ENCODE peak calls at places on chromosomes 3 and 15, in four cellular contexts. One of them, this sample, is unnamed.

GRCh38 chr3:106033654-106034053 is 164.8 kb upstream of the CBLB start:
- DNase-seq in A549: no peak
- DNase-seq in retinal pigment epithelial cell: no peak
- DNase-seq in esophagus muscularis mucosa: no peak
- DNase-seq in this sample: no peak

GRCh38 chr3:124978627-124979026 is 44.1 kb upstream of the MUC13 start:
- DNase-seq in A549: no peak
- DNase-seq in esophagus muscularis mucosa: no peak
- DNase-seq in retinal pigment epithelial cell: no peak
- DNase-seq in this sample: no peak

GRCh38 chr3:100257601-100258000 is 3.2 kb upstream of the TBC1D23 start:
- DNase-seq in retinal pigment epithelial cell: no peak
- DNase-seq in esophagus muscularis mucosa: no peak
- DNase-seq in A549: no peak
- DNase-seq in this sample: no peak

GRCh38 chr3:54374214-54374855 is 252.0 kb downstream of the CACNA2D3 start:
- DNase-seq in retinal pigment epithelial cell: no peak
- DNase-seq in A549: peak
- DNase-seq in esophagus muscularis mucosa: no peak
- DNase-seq in this sample: no peak

GRCh38 chr15:80977627-80978036 is 12.0 kb downstream of the MESD start:
- DNase-seq in esophagus muscularis mucosa: no peak
- DNase-seq in A549: peak
- DNase-seq in retinal pigment epithelial cell: no peak
- DNase-seq in this sample: no peak

GRCh38 chr3:142568393-142569017 is 10.0 kb downstream of the ATR start:
- DNase-seq in esophagus muscularis mucosa: no peak
- DNase-seq in retinal pigment epithelial cell: no peak
- DNase-seq in A549: no peak
- DNase-seq in this sample: no peak

GRCh38 chr15:63188247-63188936 is 1.0 kb upstream of the RAB8B start:
- DNase-seq in esophagus muscularis mucosa: no peak
- DNase-seq in A549: no peak
- DNase-seq in retinal pigment epithelial cell: no peak
- DNase-seq in this sample: no peak

GRCh38 chr3:15860014-15860934 is 62.5 kb upstream of the ANKRD28 start:
- DNase-seq in A549: peak
- DNase-seq in retinal pigment epithelial cell: no peak
- DNase-seq in esophagus muscularis mucosa: no peak
- DNase-seq in this sample: peak

GRCh38 chr3:124158174-124158812 is 166.4 kb upstream of the ROPN1 start:
- DNase-seq in esophagus muscularis mucosa: no peak
- DNase-seq in retinal pigment epithelial cell: no peak
- DNase-seq in A549: no peak
- DNase-seq in this sample: no peak

GRCh38 chr3:164458986-164459385 is 619.3 kb downstream of the SI start:
- DNase-seq in esophagus muscularis mucosa: no peak
- DNase-seq in A549: no peak
- DNase-seq in retinal pigment epithelial cell: no peak
- DNase-seq in this sample: no peak

GRCh38 chr15:57060799-57061198 is 142.4 kb downstream of the TCF12 start:
- DNase-seq in A549: no peak
- DNase-seq in retinal pigment epithelial cell: no peak
- DNase-seq in esophagus muscularis mucosa: no peak
- DNase-seq in this sample: no peak

GRCh38 chr3:196186661-196187573 is 24.3 kb downstream of the ZDHHC19 start:
- DNase-seq in A549: no peak
- DNase-seq in retinal pigment epithelial cell: no peak
- DNase-seq in esophagus muscularis mucosa: no peak
- DNase-seq in this sample: no peak

GRCh38 chr15:58330468-58330793 is 101.4 kb upstream of the LIPC start:
- DNase-seq in A549: no peak
- DNase-seq in retinal pigment epithelial cell: no peak
- DNase-seq in esophagus muscularis mucosa: peak
- DNase-seq in this sample: no peak

GRCh38 chr15:85539491-85539890 is 159.1 kb downstream of the AKAP13 start:
- DNase-seq in A549: no peak
- DNase-seq in retinal pigment epithelial cell: no peak
- DNase-seq in esophagus muscularis mucosa: no peak
- DNase-seq in this sample: no peak

GRCh38 chr15:51809457-51809856 is 20.0 kb upstream of the TMOD3 start:
- DNase-seq in esophagus muscularis mucosa: no peak
- DNase-seq in retinal pigment epithelial cell: no peak
- DNase-seq in A549: no peak
- DNase-seq in this sample: no peak

GRCh38 chr3:55746808-55747413 is 259.8 kb upstream of the WNT5A start:
- DNase-seq in esophagus muscularis mucosa: no peak
- DNase-seq in A549: no peak
- DNase-seq in retinal pigment epithelial cell: no peak
- DNase-seq in this sample: no peak

GRCh38 chr15:80604583-80605506 is 90.3 kb upstream of the ABHD17C start:
- DNase-seq in A549: no peak
- DNase-seq in retinal pigment epithelial cell: no peak
- DNase-seq in esophagus muscularis mucosa: peak
- DNase-seq in this sample: peak

GRCh38 chr3:171801738-171802600 is 8.3 kb downstream of the PLD1 start:
- DNase-seq in A549: no peak
- DNase-seq in retinal pigment epithelial cell: peak
- DNase-seq in esophagus muscularis mucosa: no peak
- DNase-seq in this sample: no peak

GRCh38 chr3:13420817-13421755 is 964 bp upstream of the NUP210 start:
- DNase-seq in esophagus muscularis mucosa: no peak
- DNase-seq in A549: no peak
- DNase-seq in retinal pigment epithelial cell: peak
- DNase-seq in this sample: no peak

GRCh38 chr3:8506611-8507061 is 5.0 kb downstream of the LMCD1 start:
- DNase-seq in esophagus muscularis mucosa: no peak
- DNase-seq in A549: no peak
- DNase-seq in retinal pigment epithelial cell: no peak
- DNase-seq in this sample: no peak

GRCh38 chr3:104987859-104988258 is 378.9 kb upstream of the ALCAM start:
- DNase-seq in esophagus muscularis mucosa: no peak
- DNase-seq in retinal pigment epithelial cell: no peak
- DNase-seq in A549: no peak
- DNase-seq in this sample: no peak

GRCh38 chr3:100538339-100538706 is 45.9 kb downstream of the TMEM45A start:
- DNase-seq in esophagus muscularis mucosa: no peak
- DNase-seq in A549: no peak
- DNase-seq in retinal pigment epithelial cell: no peak
- DNase-seq in this sample: no peak

GRCh38 chr15:32105258-32106248 is 75.2 kb downstream of the CHRNA7 start:
- DNase-seq in esophagus muscularis mucosa: peak
- DNase-seq in A549: no peak
- DNase-seq in retinal pigment epithelial cell: no peak
- DNase-seq in this sample: no peak

GRCh38 chr3:57974796-57975388 is 33.3 kb upstream of the FLNB start:
- DNase-seq in A549: peak
- DNase-seq in retinal pigment epithelial cell: peak
- DNase-seq in esophagus muscularis mucosa: no peak
- DNase-seq in this sample: no peak

GRCh38 chr3:68025189-68025588 is 370.8 kb upstream of the SUCLG2 start:
- DNase-seq in esophagus muscularis mucosa: no peak
- DNase-seq in A549: no peak
- DNase-seq in retinal pigment epithelial cell: no peak
- DNase-seq in this sample: no peak

GRCh38 chr3:14652-15051 is 181.9 kb upstream of the CHL1 start:
- DNase-seq in retinal pigment epithelial cell: no peak
- DNase-seq in A549: no peak
- DNase-seq in esophagus muscularis mucosa: no peak
- DNase-seq in this sample: no peak

GRCh38 chr15:99054025-99054387 is 46.4 kb upstream of the PGPEP1L start:
- DNase-seq in esophagus muscularis mucosa: no peak
- DNase-seq in retinal pigment epithelial cell: no peak
- DNase-seq in A549: no peak
- DNase-seq in this sample: no peak

GRCh38 chr3:15064299-15064834 is 748 bp downstream of the MRPS25 start:
- DNase-seq in esophagus muscularis mucosa: no peak
- DNase-seq in A549: no peak
- DNase-seq in retinal pigment epithelial cell: no peak
- DNase-seq in this sample: no peak

GRCh38 chr3:134211797-134212196 is 38.9 kb downstream of the RYK start:
- DNase-seq in A549: peak
- DNase-seq in retinal pigment epithelial cell: peak
- DNase-seq in esophagus muscularis mucosa: no peak
- DNase-seq in this sample: no peak

DNA sequence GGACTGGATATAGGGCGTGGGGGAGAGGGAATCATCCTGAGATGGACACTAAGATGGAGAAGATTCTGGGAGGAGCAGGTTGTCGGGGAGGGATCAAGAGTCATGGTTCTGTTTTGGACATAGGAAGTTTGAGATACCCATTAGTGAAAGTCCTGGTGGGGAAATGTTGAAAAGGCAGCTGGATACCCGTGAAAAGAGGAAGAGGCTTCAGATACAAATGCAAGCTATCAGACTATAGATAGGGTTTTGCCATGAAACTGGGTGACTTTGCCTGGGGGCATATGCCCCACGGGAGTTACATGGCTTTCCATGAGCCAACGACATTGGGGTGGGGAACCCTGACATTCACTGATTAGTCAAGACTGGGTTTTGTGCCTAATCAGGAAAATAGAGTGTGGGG is 1.1 kb upstream of the GPR62 start:
- DNase-seq in A549: no peak
- DNase-seq in retinal pigment epithelial cell: no peak
- DNase-seq in esophagus muscularis mucosa: no peak
- DNase-seq in this sample: no peak
- TF ChIP-seq CTCF in A549: no peak
- TF ChIP-seq CTCF in retinal pigment epithelial cell: no peak
- TF ChIP-seq CTCF in esophagus muscularis mucosa: no peak
- TF ChIP-seq CTCF in this sample: no peak

GRCh38 chr3:53232641-53233377 is 23.0 kb downstream of the TKT start:
- DNase-seq in A549: no peak
- DNase-seq in esophagus muscularis mucosa: no peak
- DNase-seq in retinal pigment epithelial cell: no peak
- DNase-seq in this sample: no peak

GRCh38 chr3:53230789-53231188 is 25.0 kb downstream of the TKT start:
- DNase-seq in A549: no peak
- DNase-seq in esophagus muscularis mucosa: no peak
- DNase-seq in retinal pigment epithelial cell: no peak
- DNase-seq in this sample: no peak

GRCh38 chr3:53229606-53230005 is 26.2 kb downstream of the TKT start:
- DNase-seq in A549: no peak
- DNase-seq in esophagus muscularis mucosa: no peak
- DNase-seq in retinal pigment epithelial cell: no peak
- DNase-seq in this sample: no peak

GRCh38 chr3:53230041-53230621 is 25.7 kb downstream of the TKT start:
- DNase-seq in A549: no peak
- DNase-seq in retinal pigment epithelial cell: no peak
- DNase-seq in esophagus muscularis mucosa: no peak
- DNase-seq in this sample: no peak

DNA sequence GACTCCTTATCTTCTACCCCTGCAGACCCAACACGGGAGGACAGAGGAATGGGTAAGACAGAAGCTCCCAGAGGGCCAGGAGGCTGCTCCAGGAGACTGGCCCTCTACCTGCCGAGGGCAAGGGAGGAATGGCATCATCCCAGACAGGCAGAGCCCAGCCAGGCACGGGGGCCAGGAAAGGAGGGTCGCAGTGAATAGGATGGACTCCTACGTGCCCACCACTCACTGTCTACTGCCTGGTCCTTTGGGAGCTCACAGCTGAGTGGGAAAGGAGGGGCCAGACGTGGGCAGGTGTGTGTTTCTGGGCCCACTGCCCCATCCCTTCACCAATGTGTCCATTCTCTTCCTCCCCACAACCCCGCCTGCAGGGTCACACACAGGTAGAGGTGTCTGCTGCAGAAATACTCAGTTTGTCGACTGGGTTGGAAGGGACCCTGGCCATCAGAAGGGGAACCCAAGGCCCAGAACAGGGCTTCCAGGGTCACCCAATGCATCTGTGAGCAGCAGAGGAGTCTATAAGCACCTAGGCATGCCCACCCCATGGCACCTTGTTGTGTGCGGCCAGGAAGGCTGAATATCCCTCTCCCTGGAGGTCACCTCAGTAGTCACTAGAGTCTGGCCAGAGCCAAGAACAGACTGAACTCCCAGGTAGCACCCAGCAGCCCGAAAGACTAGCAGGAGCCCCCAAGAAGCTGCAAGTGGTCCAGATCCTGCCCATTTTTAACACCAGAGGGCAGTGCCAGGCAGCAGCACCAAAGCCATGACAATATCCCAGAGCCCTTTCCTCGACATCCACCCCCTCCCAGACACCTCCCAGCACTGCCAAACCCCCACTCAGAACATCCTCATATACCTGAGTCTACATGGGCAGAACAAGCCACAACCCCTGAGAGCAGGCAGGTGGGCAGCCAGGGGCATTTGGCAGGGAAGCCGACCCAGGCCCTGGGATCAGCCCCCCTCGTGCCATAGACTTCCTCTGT is 24.0 kb downstream of the TKT start:
- DNase-seq in retinal pigment epithelial cell: no peak
- DNase-seq in esophagus muscularis mucosa: no peak
- DNase-seq in A549: no peak
- DNase-seq in this sample: no peak
- TF ChIP-seq CTCF in retinal pigment epithelial cell: peak
- TF ChIP-seq CTCF in esophagus muscularis mucosa: no peak
- TF ChIP-seq CTCF in A549: no peak
- TF ChIP-seq CTCF in this sample: peak

DNA sequence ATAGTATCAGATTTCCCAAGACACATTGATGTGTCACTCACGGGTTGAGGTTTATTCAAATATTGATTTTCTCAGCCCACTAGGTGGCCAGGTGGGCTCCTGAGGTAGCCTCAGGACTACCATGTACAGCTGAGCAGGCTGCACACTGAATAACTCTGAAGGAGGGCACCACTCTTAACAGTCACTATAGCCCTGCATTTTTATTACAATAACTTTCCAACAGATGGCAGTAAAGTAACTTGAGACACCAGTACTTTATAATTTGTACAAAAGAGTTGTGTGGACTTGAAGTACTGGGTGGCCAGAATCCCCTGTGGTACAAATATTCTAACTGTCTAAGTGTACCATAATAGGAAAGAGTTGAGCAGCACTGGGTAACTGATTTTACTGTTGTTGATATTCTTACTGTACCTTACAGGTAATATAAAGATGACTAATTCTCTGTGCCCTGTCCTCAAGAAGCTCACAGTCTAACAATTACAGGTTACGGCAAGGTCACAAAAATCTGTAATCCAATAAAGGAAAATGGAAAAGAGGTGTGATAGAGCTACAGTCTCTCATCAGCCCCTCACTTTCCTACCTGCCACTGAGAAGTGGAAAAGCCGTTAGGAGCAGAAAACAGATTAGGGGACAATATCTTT is 76.0 kb downstream of the ETFA start:
- DNase-seq in A549: peak
- DNase-seq in retinal pigment epithelial cell: no peak
- DNase-seq in esophagus muscularis mucosa: no peak
- DNase-seq in this sample: no peak
- TF ChIP-seq CTCF in A549: peak
- TF ChIP-seq CTCF in retinal pigment epithelial cell: peak
- TF ChIP-seq CTCF in esophagus muscularis mucosa: peak
- TF ChIP-seq CTCF in this sample: peak

DNA sequence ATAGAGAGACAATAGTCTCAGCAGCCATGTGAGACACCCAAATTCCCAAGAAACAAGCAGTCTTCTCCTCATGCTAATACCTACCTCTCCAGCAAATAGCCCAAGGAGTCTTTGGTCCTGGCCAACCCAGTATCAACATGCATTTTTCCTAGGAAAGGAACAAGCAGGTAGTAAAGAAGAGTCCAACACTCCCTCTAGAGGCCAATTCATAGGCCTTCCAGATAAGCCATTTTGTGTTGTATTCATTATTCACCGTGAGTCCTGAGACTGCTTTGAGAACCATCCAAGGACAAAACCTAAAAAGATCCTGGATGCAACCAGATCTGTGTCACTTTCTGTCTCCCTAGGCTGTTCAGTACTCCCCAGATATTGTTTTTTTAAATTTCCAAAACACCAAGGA is 63.6 kb upstream of the SNTN start:
- DNase-seq in esophagus muscularis mucosa: no peak
- DNase-seq in A549: no peak
- DNase-seq in retinal pigment epithelial cell: no peak
- DNase-seq in this sample: no peak
- TF ChIP-seq CTCF in esophagus muscularis mucosa: no peak
- TF ChIP-seq CTCF in A549: no peak
- TF ChIP-seq CTCF in retinal pigment epithelial cell: peak
- TF ChIP-seq CTCF in this sample: no peak

This sample was measured in osteocyte.